ENCODE peak calls at places on chromosomes 13 and 19, in six cellular contexts. W is K562, O is GM23338, B is HepG2, F is WTC11, Z is H1. Q is an unnamed sample.

GRCh38 chr19:42423462-42424344 is 3.5 kb downstream of the LIPE start:
- DNase-seq in Z (peak), B (no peak), O (peak), F (peak), W (no peak), Q (no peak)

GRCh38 chr19:6773323-6773931 is 919 bp downstream of the VAV1 start:
- DNase-seq in F (no peak), B (no peak), O (peak), Z (no peak), W (no peak), Q (peak)

GRCh38 chr13:21074601-21075302 is 13.4 kb upstream of the LATS2 start:
- DNase-seq in O (no peak), F (no peak), W (no peak), Z (peak), B (no peak), Q (no peak)

GRCh38 chr13:88074794-88075509 is 403.8 kb downstream of the SLITRK5 start:
- DNase-seq in B (no peak), F (no peak), W (no peak), Z (no peak), O (no peak), Q (no peak)

GRCh38 chr13:51453959-51454703 is 1.3 kb upstream of the INTS6 start:
- DNase-seq in O (peak), B (no peak), W (peak), Z (no peak), F (no peak), Q (no peak)

GRCh38 chr13:50130686-50131051 is 115.4 kb downstream of the KCNRG start:
- DNase-seq in O (peak), B (no peak), Z (peak), W (no peak), F (peak), Q (no peak)

GRCh38 chr19:4732680-4733114 is 9.1 kb upstream of the DPP9 start:
- DNase-seq in F (peak), Z (peak), O (peak), B (peak), W (peak), Q (no peak)

GRCh38 chr19:56476671-56477428 is at the start of gene ZNF667:
- DNase-seq in Z (no peak), B (no peak), O (peak), W (no peak), F (no peak), Q (no peak)

GRCh38 chr13:29459818-29460335 is 135.6 kb downstream of the SLC7A1 start:
- DNase-seq in O (no peak), F (no peak), W (no peak), B (no peak), Z (no peak), Q (no peak)

GRCh38 chr13:29454931-29455481 is 140.5 kb downstream of the SLC7A1 start:
- DNase-seq in B (peak), W (peak), Z (peak), O (peak), F (peak), Q (no peak)

GRCh38 chr13:29458419-29458818 is 137.1 kb downstream of the SLC7A1 start:
- DNase-seq in Z (no peak), F (no peak), B (no peak), O (no peak), W (no peak), Q (no peak)

GRCh38 chr13:29456419-29456818 is 139.1 kb downstream of the SLC7A1 start:
- DNase-seq in O (no peak), F (no peak), Z (no peak), W (no peak), B (no peak), Q (no peak)

GRCh38 chr13:29457299-29457698 is 138.2 kb downstream of the SLC7A1 start:
- DNase-seq in Z (no peak), O (no peak), F (no peak), B (no peak), W (no peak), Q (no peak)
- TF ChIP-seq CREB1 in Z (no peak), O (no peak), F (no peak), B (no peak), W (no peak), Q (no peak)

GRCh38 chr19:55147408-55148251 is 1.4 kb downstream of the TNNT1 start:
- DNase-seq in W (peak), B (no peak), O (peak), F (peak), Z (peak), Q (no peak)

GRCh38 chr19:55149078-55150003 is at the start of gene TNNT1:
- DNase-seq in B (no peak), F (peak), O (peak), W (no peak), Z (no peak), Q (no peak)

GRCh38 chr19:55145241-55145640 is 3.8 kb downstream of the TNNT1 start:
- DNase-seq in B (no peak), O (no peak), F (no peak), Z (no peak), W (no peak), Q (no peak)

GRCh38 chr19:55146078-55146647 is 2.8 kb downstream of the TNNT1 start:
- DNase-seq in F (peak), B (no peak), O (peak), Z (peak), W (peak), Q (no peak)

GRCh38 chr19:55146648-55147218 is 2.3 kb downstream of the TNNT1 start:
- DNase-seq in O (peak), F (peak), B (peak), W (peak), Z (peak), Q (no peak)
- TF ChIP-seq CREB1 in O (no peak), F (no peak), B (no peak), W (no peak), Z (peak), Q (no peak)

GRCh38 chr13:32779119-32779518 is 192.9 kb downstream of the PDS5B start:
- DNase-seq in Z (no peak), W (no peak), B (no peak), F (no peak), O (no peak), Q (no peak)

GRCh38 chr13:32781906-32782305 is 195.7 kb downstream of the PDS5B start:
- DNase-seq in O (no peak), F (no peak), B (no peak), W (no peak), Z (no peak), Q (no peak)

DNA sequence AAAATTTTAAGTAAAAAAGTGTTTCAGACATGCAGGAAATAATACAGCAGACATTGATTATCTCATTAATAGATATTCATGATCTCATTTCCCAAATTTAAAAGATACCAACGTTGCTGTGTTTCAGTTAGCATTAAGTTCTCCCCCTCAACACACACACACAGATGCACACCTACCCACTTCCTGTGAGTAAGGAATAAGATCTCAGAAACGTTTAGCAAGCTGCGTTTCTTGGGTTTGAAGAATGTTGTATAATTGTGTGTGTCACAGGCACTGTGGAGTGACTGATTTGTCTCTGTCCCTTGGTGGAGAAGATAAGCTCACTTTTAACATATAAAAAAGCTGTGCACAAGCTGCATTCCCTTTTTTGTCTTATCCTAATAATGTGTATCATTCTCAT is 196.8 kb downstream of the PDS5B start:
- DNase-seq in B (no peak), Z (no peak), W (no peak), F (no peak), O (no peak), Q (no peak)
- TF ChIP-seq CREB1 in B (no peak), Z (no peak), W (no peak), F (no peak), O (no peak), Q (no peak)

DNA sequence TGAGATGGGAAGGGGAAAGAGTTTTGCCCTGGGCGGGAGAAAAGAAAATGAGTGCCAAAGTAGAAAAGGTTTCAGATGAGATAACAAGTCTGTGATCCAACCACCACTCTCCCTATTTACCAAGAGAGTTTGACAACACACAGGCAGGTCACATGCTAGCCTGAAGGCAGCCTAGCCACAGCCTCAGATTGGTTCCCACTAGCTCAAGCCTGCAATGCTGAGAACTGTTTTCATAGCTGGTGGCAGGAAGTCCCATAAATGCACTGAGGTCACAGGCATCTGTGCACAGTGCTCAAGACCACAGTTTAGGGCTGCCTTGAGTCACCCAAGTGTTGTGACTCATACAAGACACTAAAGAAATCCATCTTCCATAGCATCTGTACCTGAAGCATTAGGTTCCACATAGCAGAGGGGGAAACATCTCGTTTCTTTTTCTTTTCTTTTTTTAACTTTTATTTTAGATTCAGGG is 18.5 kb upstream of the POP4 start:
- DNase-seq in Z (no peak), W (no peak), B (no peak), O (no peak), F (no peak), Q (peak)
- TF ChIP-seq CREB1 in Z (no peak), W (no peak), B (no peak), O (no peak), F (no peak), Q (peak)

Q was measured in GM12878.